ENCODE peak calls at places on chromosomes 11 and 22, in five cellular contexts. D, N, X, K and B are unnamed samples.

GRCh38 chr22:24996420-24996952 is 44.0 kb downstream of the KIAA1671 start:
- DNase-seq in D (no peak), N (no peak), X (no peak), K (no peak), B (peak; percentile 45)

GRCh38 chr11:44564653-44565007 is 833 bp upstream of the CD82 start:
- DNase-seq in D (peak; percentile 89), N (no peak), X (peak; percentile 97), K (peak; percentile 88), B (peak; percentile 90)

GRCh38 chr22:33909075-33909458 is 11.2 kb downstream of the LARGE1 start:
- DNase-seq in D (no peak), N (no peak), X (no peak), K (no peak), B (no peak)

GRCh38 chr22:37259540-37260029 is 15.5 kb upstream of the RAC2 start:
- DNase-seq in D (no peak), N (no peak), X (peak; percentile 49), K (peak; percentile 46), B (peak; percentile 68)

GRCh38 chr11:77213589-77214428 is 85.8 kb downstream of the MYO7A start:
- DNase-seq in D (no peak), N (no peak), X (no peak), K (no peak), B (no peak)

GRCh38 chr22:50293441-50294318 is 13.8 kb downstream of the PLXNB2 start:
- DNase-seq in D (peak; percentile 80), N (no peak), X (peak; percentile 58), K (peak; percentile 88), B (peak; percentile 87)

GRCh38 chr22:19517919-19518567 is 6.2 kb downstream of the CLDN5 start:
- DNase-seq in D (no peak), N (no peak), X (no peak), K (no peak), B (no peak)

GRCh38 chr11:67111261-67111660 is 7.8 kb upstream of the KDM2A start:
- DNase-seq in D (no peak), N (no peak), X (no peak), K (no peak), B (peak; percentile 46)

GRCh38 chr11:15716550-15716949 is 601.8 kb downstream of the INSC start:
- DNase-seq in D (no peak), N (no peak), X (peak; percentile 74), K (no peak), B (no peak)

GRCh38 chr11:98729118-98729517 is 291.6 kb upstream of the CNTN5 start:
- DNase-seq in D (no peak), N (no peak), X (no peak), K (no peak), B (no peak)

GRCh38 chr11:69355959-69356702 is 62.2 kb downstream of the MYEOV start:
- DNase-seq in D (no peak), N (no peak), X (no peak), K (no peak), B (no peak)

GRCh38 chr22:48145738-48146137 is 1383.3 kb downstream of the TBC1D22A start:
- DNase-seq in D (no peak), N (no peak), X (no peak), K (no peak), B (no peak)

GRCh38 chr11:118902336-118903203 is 18.9 kb downstream of the CXCR5 start:
- DNase-seq in D (no peak), N (no peak), X (no peak), K (no peak), B (no peak)

GRCh38 chr22:48633996-48634836 is 1193.5 kb downstream of the BRD1 start:
- DNase-seq in D (no peak), N (no peak), X (no peak), K (no peak), B (no peak)

GRCh38 chr11:71309181-71309580 is 56.8 kb upstream of the SHANK2 start:
- DNase-seq in D (no peak), N (no peak), X (no peak), K (no peak), B (no peak)

GRCh38 chr11:116638463-116638862 is 134.3 kb downstream of the BUD13 start:
- DNase-seq in D (no peak), N (no peak), X (no peak), K (no peak), B (no peak)

GRCh38 chr11:15038963-15039362 is 34.4 kb upstream of the CALCB start:
- DNase-seq in D (no peak), N (no peak), X (peak; percentile 24), K (no peak), B (peak; percentile 2)

GRCh38 chr11:69918938-69919650 is 99.9 kb upstream of the FGF3 start:
- DNase-seq in D (peak; percentile 67), N (no peak), X (peak; percentile 39), K (peak; percentile 82), B (peak; percentile 77)

GRCh38 chr11:58006940-58007339 is 16.7 kb upstream of the OR9Q1 start:
- DNase-seq in D (no peak), N (peak; percentile 7), X (peak; percentile 63), K (no peak), B (peak; percentile 6)

GRCh38 chr11:206002-206384 is 1.2 kb downstream of the BET1L start:
- DNase-seq in D (no peak), N (no peak), X (no peak), K (peak; percentile 34), B (no peak)

GRCh38 chr11:29318134-29318845 is 698.5 kb downstream of the KCNA4 start:
- DNase-seq in D (no peak), N (no peak), X (peak; percentile 30), K (no peak), B (no peak)

GRCh38 chr11:66337103-66337899 is 1.1 kb upstream of the RIN1 start:
- DNase-seq in D (no peak), N (no peak), X (no peak), K (peak; percentile 46), B (no peak)

GRCh38 chr22:36223504-36223903 is 15.8 kb downstream of the APOL2 start:
- DNase-seq in D (no peak), N (no peak), X (no peak), K (no peak), B (no peak)

GRCh38 chr11:92308366-92308765 is 83.7 kb downstream of the FAT3 start:
- DNase-seq in D (no peak), N (no peak), X (no peak), K (no peak), B (no peak)

GRCh38 chr22:11360632-11361031 is 4167.4 kb upstream of the OR11H1 start:
- DNase-seq in D (no peak), N (no peak), X (no peak), K (peak; percentile 43), B (no peak)

GRCh38 chr11:69587454-69588081 is 53.4 kb upstream of the CCND1 start:
- DNase-seq in D (no peak), N (peak; percentile 25), X (peak; percentile 86), K (no peak), B (peak; percentile 16)

GRCh38 chr11:134908583-134908982 is 496.5 kb upstream of the B3GAT1 start:
- DNase-seq in D (no peak), N (no peak), X (no peak), K (no peak), B (no peak)

GRCh38 chr11:79396001-79396400 is 44.8 kb downstream of the TENM4 start:
- DNase-seq in D (no peak), N (no peak), X (no peak), K (no peak), B (no peak)

GRCh38 chr11:69108559-69108958 is 47.2 kb upstream of the SMIM38 start:
- DNase-seq in D (no peak), N (no peak), X (no peak), K (peak; percentile 17), B (no peak)

GRCh38 chr11:34910817-34911216 is 5.4 kb downstream of the APIP start:
- DNase-seq in D (peak; percentile 11), N (no peak), X (no peak), K (no peak), B (no peak)

GRCh38 chr11:45305874-45306623 is 19.9 kb upstream of the SYT13 start:
- DNase-seq in D (no peak), N (no peak), X (no peak), K (no peak), B (no peak)

DNA sequence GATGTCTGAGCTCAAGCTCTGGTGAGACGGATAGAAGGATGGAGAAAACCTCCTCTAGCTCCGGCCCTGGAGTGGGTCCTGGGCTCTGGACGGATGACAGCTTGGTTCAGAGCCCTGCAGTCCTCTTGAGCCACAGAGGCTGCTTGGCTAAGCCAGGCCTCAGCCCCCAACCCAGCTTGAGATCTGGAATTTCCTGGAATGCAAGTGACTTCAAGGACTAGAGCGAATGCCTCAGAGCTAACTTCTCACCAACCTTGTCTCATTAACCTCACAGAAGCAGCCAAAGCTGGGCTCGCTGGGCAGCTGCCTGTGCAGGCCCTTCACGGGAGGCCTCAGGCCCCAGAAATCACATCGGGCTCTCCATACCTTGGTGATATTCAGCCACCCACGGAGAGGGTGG is 73.4 kb upstream of the TTLL12 start:
- DNase-seq in D (no peak), N (no peak), X (no peak), K (no peak), B (no peak)
- H3K27ac ChIP-seq in D (no peak overlapping the region), N (no peak overlapping the region), X (no peak overlapping the region), K (no peak overlapping the region), B (no peak overlapping the region)

GRCh38 chr11:12114487-12115033 is 4.2 kb downstream of the MICAL2 start:
- DNase-seq in D (no peak), N (no peak), X (no peak), K (no peak), B (no peak)
- H3K4me1 ChIP-seq in D (peaks cover 26% of the 10 kb centered on the region), N (peaks cover 41% of the 10 kb centered on the region), X (peaks cover 63% of the 10 kb centered on the region), K (peaks cover 49% of the 10 kb centered on the region), B (peaks cover 52% of the 10 kb centered on the region)

DNA sequence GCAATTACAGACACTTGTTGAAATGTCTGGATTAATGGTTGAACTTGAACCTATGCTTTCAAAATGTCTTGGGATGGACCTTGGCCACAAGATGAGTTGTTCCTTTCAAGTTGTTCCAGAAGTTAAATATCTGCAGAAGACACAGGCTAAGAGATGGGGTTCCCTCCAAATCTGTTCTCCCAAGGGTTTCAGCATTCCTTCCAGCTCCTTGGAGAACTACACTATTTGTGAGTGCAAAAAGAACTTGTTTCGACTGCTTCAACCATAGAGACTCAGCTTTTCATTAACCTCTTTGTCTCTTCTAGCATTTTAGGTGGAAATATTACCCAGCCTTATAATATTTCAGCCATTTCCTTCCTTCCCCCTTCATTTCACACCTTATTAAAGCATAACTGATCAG is 189.0 kb upstream of the BLID start:
- DNase-seq in D (no peak), N (no peak), X (no peak), K (no peak), B (no peak)
- H3K27ac ChIP-seq in D (no peak overlapping the region), N (no peak overlapping the region), X (no peak overlapping the region), K (no peak overlapping the region), B (no peak overlapping the region)

GRCh38 chr22:31211862-31212730 is at the start of gene LIMK2:
- DNase-seq in D (peak; percentile 96), N (no peak), X (peak; percentile 88), K (peak; percentile 98), B (peak; percentile 87)

GRCh38 chr22:31215018-31215535 is 3.0 kb downstream of the LIMK2 start:
- DNase-seq in D (no peak), N (no peak), X (no peak), K (no peak), B (no peak)

GRCh38 chr22:31212783-31213626 is 907 bp downstream of the LIMK2 start:
- DNase-seq in D (no peak), N (no peak), X (no peak), K (no peak), B (no peak)

GRCh38 chr22:31210830-31211503 is 1.1 kb upstream of the LIMK2 start:
- DNase-seq in D (no peak), N (no peak), X (no peak), K (no peak), B (peak; percentile 25)

DNA sequence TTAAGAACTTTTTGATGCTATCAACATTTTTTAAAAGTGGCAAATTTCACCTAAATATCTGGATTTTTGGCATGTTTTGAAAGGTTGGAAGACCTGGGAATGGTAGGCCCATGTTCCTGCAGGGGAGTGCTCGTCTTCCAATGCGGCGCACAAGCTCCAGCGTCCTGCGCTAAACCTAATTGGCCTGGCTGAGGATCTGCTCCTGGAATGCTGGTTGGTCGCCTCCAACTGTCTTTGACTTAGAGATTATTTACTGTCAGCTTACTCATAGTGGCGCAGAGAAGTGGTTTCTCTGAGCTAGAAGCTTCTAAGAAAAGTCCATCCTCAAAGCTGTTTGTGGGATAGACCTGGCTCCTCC is 615 bp upstream of the LIMK2 start:
- DNase-seq in D (no peak), N (no peak), X (no peak), K (no peak), B (no peak)
- H3K4me1 ChIP-seq in D (peaks cover 60% of the 10 kb centered on the region), N (peaks cover 6% of the 10 kb centered on the region), X (peaks cover 20% of the 10 kb centered on the region), K (peaks cover 68% of the 10 kb centered on the region), B (peaks cover 10% of the 10 kb centered on the region)